ENCODE peak calls at places on chromosomes 13 and 19, in five cellular contexts. One of them, this sample, is unnamed.
A peak's percentile ranks its signal among the peaks of the same experiment; 100 is the strongest.

GRCh38 chr19:5805465-5806132 is 732 bp downstream of the NRTN start:
- DNase-seq in left ventricle myocardium superior: peak; percentile 84
- DNase-seq in activated T-cell treated with anti-CD3 and anti-CD28 coated beads, Interleukin-2, amount 50 U/mL, for 4 hours: peak; percentile 59
- DNase-seq in naive thymus-derived CD8-positive, alpha-beta T cell: peak; percentile 64
- DNase-seq in NCI-H2081: peak; percentile 66
- DNase-seq in this sample: peak; percentile 35

GRCh38 chr13:33018886-33019285 is 2.7 kb downstream of the KL start:
- DNase-seq in left ventricle myocardium superior: no peak
- DNase-seq in NCI-H2081: no peak
- DNase-seq in naive thymus-derived CD8-positive, alpha-beta T cell: no peak
- DNase-seq in activated T-cell treated with anti-CD3 and anti-CD28 coated beads, Interleukin-2, amount 50 U/mL, for 4 hours: no peak
- DNase-seq in this sample: no peak

GRCh38 chr13:24161010-24161775 is 673 bp downstream of the SPATA13 start:
- DNase-seq in left ventricle myocardium superior: no peak
- DNase-seq in naive thymus-derived CD8-positive, alpha-beta T cell: peak; percentile 54
- DNase-seq in activated T-cell treated with anti-CD3 and anti-CD28 coated beads, Interleukin-2, amount 50 U/mL, for 4 hours: peak; percentile 32
- DNase-seq in NCI-H2081: no peak
- DNase-seq in this sample: peak; percentile 34

GRCh38 chr13:53198017-53198416 is 169.4 kb downstream of the OLFM4 start:
- DNase-seq in left ventricle myocardium superior: no peak
- DNase-seq in naive thymus-derived CD8-positive, alpha-beta T cell: no peak
- DNase-seq in NCI-H2081: peak; percentile 24
- DNase-seq in activated T-cell treated with anti-CD3 and anti-CD28 coated beads, Interleukin-2, amount 50 U/mL, for 4 hours: no peak
- DNase-seq in this sample: no peak

GRCh38 chr19:24159707-24160106 is 72.7 kb downstream of the ZNF254 start:
- DNase-seq in left ventricle myocardium superior: no peak
- DNase-seq in activated T-cell treated with anti-CD3 and anti-CD28 coated beads, Interleukin-2, amount 50 U/mL, for 4 hours: no peak
- DNase-seq in NCI-H2081: peak; percentile 8
- DNase-seq in naive thymus-derived CD8-positive, alpha-beta T cell: no peak
- DNase-seq in this sample: no peak

GRCh38 chr19:38676878-38677646 is 29.6 kb downstream of the ACTN4 start:
- DNase-seq in naive thymus-derived CD8-positive, alpha-beta T cell: no peak
- DNase-seq in left ventricle myocardium superior: peak; percentile 16
- DNase-seq in NCI-H2081: no peak
- DNase-seq in activated T-cell treated with anti-CD3 and anti-CD28 coated beads, Interleukin-2, amount 50 U/mL, for 4 hours: no peak
- DNase-seq in this sample: no peak

GRCh38 chr19:46988614-46989230 is 30.9 kb upstream of the NPAS1 start:
- DNase-seq in NCI-H2081: no peak
- DNase-seq in left ventricle myocardium superior: peak; percentile 40
- DNase-seq in naive thymus-derived CD8-positive, alpha-beta T cell: no peak
- DNase-seq in activated T-cell treated with anti-CD3 and anti-CD28 coated beads, Interleukin-2, amount 50 U/mL, for 4 hours: no peak
- DNase-seq in this sample: no peak

GRCh38 chr13:51801631-51802099 is 2.3 kb downstream of the DHRS12 start:
- DNase-seq in activated T-cell treated with anti-CD3 and anti-CD28 coated beads, Interleukin-2, amount 50 U/mL, for 4 hours: no peak
- DNase-seq in naive thymus-derived CD8-positive, alpha-beta T cell: no peak
- DNase-seq in NCI-H2081: no peak
- DNase-seq in left ventricle myocardium superior: peak; percentile 86
- DNase-seq in this sample: no peak

GRCh38 chr13:104553156-104553555 is 1486.9 kb upstream of the SLC10A2 start:
- DNase-seq in activated T-cell treated with anti-CD3 and anti-CD28 coated beads, Interleukin-2, amount 50 U/mL, for 4 hours: no peak
- DNase-seq in naive thymus-derived CD8-positive, alpha-beta T cell: no peak
- DNase-seq in NCI-H2081: no peak
- DNase-seq in left ventricle myocardium superior: no peak
- DNase-seq in this sample: no peak

GRCh38 chr13:28313579-28313978 is 175.2 kb downstream of the PAN3 start:
- DNase-seq in activated T-cell treated with anti-CD3 and anti-CD28 coated beads, Interleukin-2, amount 50 U/mL, for 4 hours: no peak
- DNase-seq in NCI-H2081: no peak
- DNase-seq in naive thymus-derived CD8-positive, alpha-beta T cell: no peak
- DNase-seq in left ventricle myocardium superior: no peak
- DNase-seq in this sample: no peak

GRCh38 chr13:99226493-99226892 is 25.8 kb downstream of the UBAC2 start:
- DNase-seq in NCI-H2081: no peak
- DNase-seq in left ventricle myocardium superior: no peak
- DNase-seq in activated T-cell treated with anti-CD3 and anti-CD28 coated beads, Interleukin-2, amount 50 U/mL, for 4 hours: no peak
- DNase-seq in naive thymus-derived CD8-positive, alpha-beta T cell: no peak
- DNase-seq in this sample: no peak

GRCh38 chr13:25085125-25085742 is 10.7 kb upstream of the PABPC3 start:
- DNase-seq in naive thymus-derived CD8-positive, alpha-beta T cell: no peak
- DNase-seq in activated T-cell treated with anti-CD3 and anti-CD28 coated beads, Interleukin-2, amount 50 U/mL, for 4 hours: no peak
- DNase-seq in NCI-H2081: peak; percentile 29
- DNase-seq in left ventricle myocardium superior: no peak
- DNase-seq in this sample: no peak

GRCh38 chr13:103308700-103309099 is 242.5 kb upstream of the SLC10A2 start:
- DNase-seq in activated T-cell treated with anti-CD3 and anti-CD28 coated beads, Interleukin-2, amount 50 U/mL, for 4 hours: no peak
- DNase-seq in left ventricle myocardium superior: no peak
- DNase-seq in NCI-H2081: no peak
- DNase-seq in naive thymus-derived CD8-positive, alpha-beta T cell: no peak
- DNase-seq in this sample: no peak

GRCh38 chr13:19159181-19159580 is 22.4 kb downstream of the TUBA3C start:
- DNase-seq in left ventricle myocardium superior: no peak
- DNase-seq in activated T-cell treated with anti-CD3 and anti-CD28 coated beads, Interleukin-2, amount 50 U/mL, for 4 hours: no peak
- DNase-seq in naive thymus-derived CD8-positive, alpha-beta T cell: no peak
- DNase-seq in NCI-H2081: no peak
- DNase-seq in this sample: no peak